ENCODE peak calls at places on chromosomes 7 and 10, in seven cellular contexts. One of them, this sample, is unnamed.

GRCh38 chr10:120970595-120971529 is 119.7 kb downstream of the WDR11 start:
- DNase-seq in iris pigment epithelial cell: no peak
- DNase-seq in mammary epithelial cell: no peak
- DNase-seq in activated T-cell treated with anti-CD3 and anti-CD28 coated beads for 48 hours: no peak
- DNase-seq in left colon: no peak
- DNase-seq in stimulated activated CD4-positive, alpha-beta T cell treated with anti-CD3 and anti-CD28 coated beads, Interleukin-4, amount 100 ng/mL, for 48 hours: no peak
- DNase-seq in NCI-H460: no peak
- DNase-seq in this sample: no peak

GRCh38 chr10:29689001-29689400 is 54.2 kb upstream of the SVIL start:
- DNase-seq in iris pigment epithelial cell: peak; percentile 77
- DNase-seq in mammary epithelial cell: peak; percentile 73
- DNase-seq in activated T-cell treated with anti-CD3 and anti-CD28 coated beads for 48 hours: no peak
- DNase-seq in left colon: no peak
- DNase-seq in stimulated activated CD4-positive, alpha-beta T cell treated with anti-CD3 and anti-CD28 coated beads, Interleukin-4, amount 100 ng/mL, for 48 hours: no peak
- DNase-seq in NCI-H460: peak; percentile 40
- DNase-seq in this sample: peak; percentile 79

GRCh38 chr10:80137031-80137712 is 4.6 kb downstream of the PLAC9 start:
- DNase-seq in iris pigment epithelial cell: no peak
- DNase-seq in mammary epithelial cell: no peak
- DNase-seq in activated T-cell treated with anti-CD3 and anti-CD28 coated beads for 48 hours: no peak
- DNase-seq in left colon: peak; percentile 47
- DNase-seq in stimulated activated CD4-positive, alpha-beta T cell treated with anti-CD3 and anti-CD28 coated beads, Interleukin-4, amount 100 ng/mL, for 48 hours: no peak
- DNase-seq in NCI-H460: no peak
- DNase-seq in this sample: no peak

GRCh38 chr7:77416621-77417371 is 647 bp upstream of the GSAP start:
- DNase-seq in iris pigment epithelial cell: no peak
- DNase-seq in mammary epithelial cell: no peak
- DNase-seq in activated T-cell treated with anti-CD3 and anti-CD28 coated beads for 48 hours: no peak
- DNase-seq in left colon: peak; percentile 28
- DNase-seq in stimulated activated CD4-positive, alpha-beta T cell treated with anti-CD3 and anti-CD28 coated beads, Interleukin-4, amount 100 ng/mL, for 48 hours: no peak
- DNase-seq in NCI-H460: no peak
- DNase-seq in this sample: no peak

GRCh38 chr7:30281263-30281662 is 3.1 kb upstream of the ZNRF2 start:
- DNase-seq in iris pigment epithelial cell: no peak
- DNase-seq in mammary epithelial cell: no peak
- DNase-seq in activated T-cell treated with anti-CD3 and anti-CD28 coated beads for 48 hours: no peak
- DNase-seq in left colon: no peak
- DNase-seq in stimulated activated CD4-positive, alpha-beta T cell treated with anti-CD3 and anti-CD28 coated beads, Interleukin-4, amount 100 ng/mL, for 48 hours: no peak
- DNase-seq in NCI-H460: no peak
- DNase-seq in this sample: no peak

GRCh38 chr10:80518807-80519360 is 18.8 kb upstream of the SH2D4B start:
- DNase-seq in iris pigment epithelial cell: no peak
- DNase-seq in mammary epithelial cell: no peak
- DNase-seq in activated T-cell treated with anti-CD3 and anti-CD28 coated beads for 48 hours: no peak
- DNase-seq in left colon: peak; percentile 12
- DNase-seq in stimulated activated CD4-positive, alpha-beta T cell treated with anti-CD3 and anti-CD28 coated beads, Interleukin-4, amount 100 ng/mL, for 48 hours: no peak
- DNase-seq in NCI-H460: no peak
- DNase-seq in this sample: no peak

GRCh38 chr10:60299390-60299778 is 90.3 kb downstream of the ANK3 start:
- DNase-seq in iris pigment epithelial cell: no peak
- DNase-seq in mammary epithelial cell: no peak
- DNase-seq in activated T-cell treated with anti-CD3 and anti-CD28 coated beads for 48 hours: no peak
- DNase-seq in left colon: no peak
- DNase-seq in stimulated activated CD4-positive, alpha-beta T cell treated with anti-CD3 and anti-CD28 coated beads, Interleukin-4, amount 100 ng/mL, for 48 hours: no peak
- DNase-seq in NCI-H460: no peak
- DNase-seq in this sample: no peak

GRCh38 chr7:18855796-18856195 is 261.6 kb downstream of the TWIST1 start:
- DNase-seq in iris pigment epithelial cell: no peak
- DNase-seq in mammary epithelial cell: no peak
- DNase-seq in activated T-cell treated with anti-CD3 and anti-CD28 coated beads for 48 hours: no peak
- DNase-seq in left colon: no peak
- DNase-seq in stimulated activated CD4-positive, alpha-beta T cell treated with anti-CD3 and anti-CD28 coated beads, Interleukin-4, amount 100 ng/mL, for 48 hours: no peak
- DNase-seq in NCI-H460: no peak
- DNase-seq in this sample: no peak

GRCh38 chr10:27865221-27865635 is 119.6 kb upstream of the MKX start:
- DNase-seq in iris pigment epithelial cell: peak; percentile 10
- DNase-seq in mammary epithelial cell: peak; percentile 89
- DNase-seq in activated T-cell treated with anti-CD3 and anti-CD28 coated beads for 48 hours: no peak
- DNase-seq in left colon: no peak
- DNase-seq in stimulated activated CD4-positive, alpha-beta T cell treated with anti-CD3 and anti-CD28 coated beads, Interleukin-4, amount 100 ng/mL, for 48 hours: no peak
- DNase-seq in NCI-H460: no peak
- DNase-seq in this sample: peak; percentile 14

GRCh38 chr10:118041316-118041715 is 5.4 kb downstream of the RAB11FIP2 start:
- DNase-seq in iris pigment epithelial cell: peak; percentile 81
- DNase-seq in mammary epithelial cell: peak; percentile 11
- DNase-seq in activated T-cell treated with anti-CD3 and anti-CD28 coated beads for 48 hours: no peak
- DNase-seq in left colon: no peak
- DNase-seq in stimulated activated CD4-positive, alpha-beta T cell treated with anti-CD3 and anti-CD28 coated beads, Interleukin-4, amount 100 ng/mL, for 48 hours: no peak
- DNase-seq in NCI-H460: no peak
- DNase-seq in this sample: peak; percentile 87

GRCh38 chr10:34651381-34651780 is 163.7 kb downstream of the PARD3 start:
- DNase-seq in iris pigment epithelial cell: no peak
- DNase-seq in mammary epithelial cell: no peak
- DNase-seq in activated T-cell treated with anti-CD3 and anti-CD28 coated beads for 48 hours: no peak
- DNase-seq in left colon: no peak
- DNase-seq in stimulated activated CD4-positive, alpha-beta T cell treated with anti-CD3 and anti-CD28 coated beads, Interleukin-4, amount 100 ng/mL, for 48 hours: no peak
- DNase-seq in NCI-H460: no peak
- DNase-seq in this sample: no peak

GRCh38 chr7:101986335-101986734 is 168.9 kb downstream of the CUX1 start:
- DNase-seq in iris pigment epithelial cell: peak; percentile 47
- DNase-seq in mammary epithelial cell: no peak
- DNase-seq in activated T-cell treated with anti-CD3 and anti-CD28 coated beads for 48 hours: no peak
- DNase-seq in left colon: no peak
- DNase-seq in stimulated activated CD4-positive, alpha-beta T cell treated with anti-CD3 and anti-CD28 coated beads, Interleukin-4, amount 100 ng/mL, for 48 hours: no peak
- DNase-seq in NCI-H460: no peak
- DNase-seq in this sample: no peak

GRCh38 chr10:88810196-88810961 is 7.8 kb downstream of the LIPM start:
- DNase-seq in iris pigment epithelial cell: peak; percentile 74
- DNase-seq in mammary epithelial cell: peak; percentile 65
- DNase-seq in activated T-cell treated with anti-CD3 and anti-CD28 coated beads for 48 hours: no peak
- DNase-seq in left colon: peak; percentile 25
- DNase-seq in stimulated activated CD4-positive, alpha-beta T cell treated with anti-CD3 and anti-CD28 coated beads, Interleukin-4, amount 100 ng/mL, for 48 hours: no peak
- DNase-seq in NCI-H460: peak; percentile 46
- DNase-seq in this sample: peak; percentile 57

GRCh38 chr10:62594093-62594520 is 210.4 kb upstream of the ADO start:
- DNase-seq in iris pigment epithelial cell: peak; percentile 53
- DNase-seq in mammary epithelial cell: peak; percentile 51
- DNase-seq in activated T-cell treated with anti-CD3 and anti-CD28 coated beads for 48 hours: peak; percentile 49
- DNase-seq in left colon: no peak
- DNase-seq in stimulated activated CD4-positive, alpha-beta T cell treated with anti-CD3 and anti-CD28 coated beads, Interleukin-4, amount 100 ng/mL, for 48 hours: peak; percentile 31
- DNase-seq in NCI-H460: peak; percentile 63
- DNase-seq in this sample: peak; percentile 29

GRCh38 chr10:58651040-58651439 is 138.4 kb downstream of the BICC1 start:
- DNase-seq in iris pigment epithelial cell: peak; percentile 75
- DNase-seq in mammary epithelial cell: no peak
- DNase-seq in activated T-cell treated with anti-CD3 and anti-CD28 coated beads for 48 hours: no peak
- DNase-seq in left colon: no peak
- DNase-seq in stimulated activated CD4-positive, alpha-beta T cell treated with anti-CD3 and anti-CD28 coated beads, Interleukin-4, amount 100 ng/mL, for 48 hours: no peak
- DNase-seq in NCI-H460: no peak
- DNase-seq in this sample: peak; percentile 50

GRCh38 chr10:14774797-14775196 is at the start of gene FAM107B:
- DNase-seq in iris pigment epithelial cell: no peak
- DNase-seq in mammary epithelial cell: no peak
- DNase-seq in activated T-cell treated with anti-CD3 and anti-CD28 coated beads for 48 hours: no peak
- DNase-seq in left colon: no peak
- DNase-seq in stimulated activated CD4-positive, alpha-beta T cell treated with anti-CD3 and anti-CD28 coated beads, Interleukin-4, amount 100 ng/mL, for 48 hours: no peak
- DNase-seq in NCI-H460: no peak
- DNase-seq in this sample: no peak

GRCh38 chr10:4561301-4561700 is 264.7 kb upstream of the AKR1E2 start:
- DNase-seq in iris pigment epithelial cell: no peak
- DNase-seq in mammary epithelial cell: no peak
- DNase-seq in activated T-cell treated with anti-CD3 and anti-CD28 coated beads for 48 hours: no peak
- DNase-seq in left colon: no peak
- DNase-seq in stimulated activated CD4-positive, alpha-beta T cell treated with anti-CD3 and anti-CD28 coated beads, Interleukin-4, amount 100 ng/mL, for 48 hours: no peak
- DNase-seq in NCI-H460: no peak
- DNase-seq in this sample: no peak